ENCODE peak calls at places on chromosome 17, in eight cellular contexts. Q is thoracic aorta, C is K562, H is prostate gland, P is heart right ventricle, S is BE2C, I is upper lobe of right lung, D is cardiac fibroblast. R is an unnamed sample.

GRCh38 chr17:32481193-32481592 is 5.6 kb upstream of the CDK5R1 start:
- DNase-seq in Q (no peak), C (no peak), H (no peak), P (no peak), S (no peak), I (peak), D (no peak), R (no peak)

GRCh38 chr17:76872221-76872873 is 4.1 kb downstream of the MGAT5B start:
- DNase-seq in Q (no peak), C (no peak), H (no peak), P (no peak), S (no peak), I (no peak), D (peak), R (peak)

GRCh38 chr17:4635823-4636375 is 5.6 kb downstream of the ALOX15 start:
- DNase-seq in Q (no peak), C (no peak), H (no peak), P (peak), S (no peak), I (peak), D (no peak), R (no peak)

GRCh38 chr17:10579270-10579669 is 29.8 kb upstream of the MYH2 start:
- DNase-seq in Q (no peak), C (no peak), H (no peak), P (no peak), S (no peak), I (no peak), D (no peak), R (no peak)

GRCh38 chr17:49994085-49995054 is 654 bp downstream of the DLX3 start:
- DNase-seq in Q (no peak), C (no peak), H (no peak), P (no peak), S (no peak), I (peak), D (no peak), R (no peak)

GRCh38 chr17:5500247-5500803 is 14.0 kb downstream of the MIS12 start:
- DNase-seq in Q (no peak), C (no peak), H (no peak), P (no peak), S (no peak), I (no peak), D (peak), R (peak)

GRCh38 chr17:49519781-49520180 is 24.7 kb downstream of the NGFR start:
- DNase-seq in Q (no peak), C (no peak), H (no peak), P (no peak), S (peak), I (no peak), D (no peak), R (no peak)

GRCh38 chr17:350706-351435 is 1.7 kb downstream of the RPH3AL start:
- DNase-seq in Q (no peak), C (no peak), H (no peak), P (peak), S (no peak), I (peak), D (peak), R (no peak)

GRCh38 chr17:49217651-49218413 is 7.3 kb downstream of the ABI3 start:
- DNase-seq in Q (no peak), C (no peak), H (peak), P (peak), S (no peak), I (peak), D (no peak), R (no peak)

GRCh38 chr17:79658811-79659207 is 48.0 kb upstream of the RBFOX3 start:
- DNase-seq in Q (no peak), C (peak), H (peak), P (no peak), S (peak), I (no peak), D (peak), R (no peak)

GRCh38 chr17:50767030-50767429 is 288 bp downstream of the ANKRD40CL start:
- DNase-seq in Q (no peak), C (no peak), H (no peak), P (no peak), S (no peak), I (no peak), D (no peak), R (no peak)

GRCh38 chr17:40313660-40314556 is 4.9 kb downstream of the RARA start:
- DNase-seq in Q (no peak), C (no peak), H (no peak), P (no peak), S (no peak), I (no peak), D (no peak), R (no peak)

GRCh38 chr17:45130640-45131293 is 1.5 kb downstream of the PLCD3 start:
- DNase-seq in Q (no peak), C (no peak), H (no peak), P (no peak), S (no peak), I (no peak), D (no peak), R (no peak)

GRCh38 chr17:46819906-46820351 is 1.4 kb upstream of the WNT3 start:
- DNase-seq in Q (no peak), C (no peak), H (no peak), P (no peak), S (no peak), I (no peak), D (no peak), R (no peak)

GRCh38 chr17:29742210-29742513 is 119.5 kb upstream of the CORO6 start:
- DNase-seq in Q (no peak), C (no peak), H (no peak), P (no peak), S (no peak), I (no peak), D (no peak), R (no peak)

GRCh38 chr17:5283531-5284315 is 1.6 kb downstream of the RABEP1 start:
- DNase-seq in Q (no peak), C (no peak), H (no peak), P (no peak), S (no peak), I (no peak), D (peak), R (peak)

GRCh38 chr17:35315971-35316370 is 57.5 kb downstream of the SLFN11 start:
- DNase-seq in Q (no peak), C (no peak), H (no peak), P (no peak), S (no peak), I (no peak), D (no peak), R (no peak)
- TF ChIP-seq CTCF in Q (no peak), C (no peak), H (no peak), P (no peak), S (no peak), I (no peak), D (no peak), R (no peak)

DNA sequence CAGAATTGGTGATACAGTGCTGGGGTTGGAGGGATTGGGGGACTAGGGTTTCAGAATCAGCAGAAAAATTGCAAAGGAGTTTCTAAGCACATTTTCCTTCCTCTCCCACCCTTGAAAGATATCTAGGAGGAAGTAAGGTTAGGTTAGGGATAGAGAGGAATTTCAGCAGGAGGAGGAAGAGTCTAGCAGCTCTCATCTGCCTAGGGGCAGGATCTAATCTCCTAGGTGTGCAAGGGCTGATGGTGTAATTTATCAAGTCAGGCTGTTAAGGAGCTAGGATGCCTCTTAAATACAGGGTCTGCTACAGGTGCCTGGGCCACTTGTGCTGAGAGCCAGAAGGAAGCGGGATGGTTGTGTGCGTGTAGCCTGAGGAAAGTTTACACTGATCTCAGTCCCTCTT is 1.8 kb upstream of the HNF1B start:
- DNase-seq in Q (no peak), C (no peak), H (no peak), P (no peak), S (no peak), I (no peak), D (no peak), R (no peak)
- H3K4me3 ChIP-seq in Q (no peak), C (no peak), H (no peak), P (no peak), S (no peak), I (peak), D (no peak), R (no peak)

GRCh38 chr17:74355065-74355464 is 6.6 kb downstream of the BTBD17 start:
- DNase-seq in Q (no peak), C (no peak), H (no peak), P (no peak), S (no peak), I (no peak), D (no peak), R (no peak)

GRCh38 chr17:74353446-74354060 is 8.1 kb downstream of the BTBD17 start:
- DNase-seq in Q (no peak), C (no peak), H (no peak), P (no peak), S (no peak), I (no peak), D (no peak), R (no peak)

GRCh38 chr17:74351552-74352210 is 10.0 kb downstream of the BTBD17 start:
- DNase-seq in Q (no peak), C (peak), H (no peak), P (no peak), S (peak), I (no peak), D (no peak), R (no peak)

GRCh38 chr17:74354561-74354960 is 7.1 kb downstream of the BTBD17 start:
- DNase-seq in Q (no peak), C (no peak), H (no peak), P (no peak), S (no peak), I (no peak), D (no peak), R (no peak)

DNA sequence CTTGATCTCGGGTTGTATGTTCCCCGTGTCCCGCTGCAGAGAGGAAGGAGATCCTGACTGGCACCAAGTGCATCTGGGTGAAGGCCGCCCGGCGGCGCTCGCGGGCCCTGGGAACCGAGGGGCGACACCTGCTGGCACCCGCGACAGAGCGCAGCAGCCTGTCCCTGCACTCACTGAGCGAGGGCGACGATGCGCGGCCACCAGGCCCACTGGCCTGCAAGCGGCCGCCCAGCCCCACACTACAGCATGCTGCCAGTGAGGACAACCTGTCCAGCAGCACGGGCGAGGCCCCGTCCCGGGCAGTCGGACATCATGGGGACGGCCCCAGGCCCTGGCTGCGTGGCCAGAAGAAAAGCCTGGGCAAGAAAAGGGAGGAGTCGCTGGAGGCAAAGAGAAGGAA is 7.5 kb downstream of the BTBD17 start:
- DNase-seq in Q (no peak), C (peak), H (no peak), P (no peak), S (peak), I (peak), D (peak), R (no peak)
- TF ChIP-seq CTCF in Q (no peak), C (peak), H (no peak), P (no peak), S (peak), I (peak), D (peak), R (no peak)

DNA sequence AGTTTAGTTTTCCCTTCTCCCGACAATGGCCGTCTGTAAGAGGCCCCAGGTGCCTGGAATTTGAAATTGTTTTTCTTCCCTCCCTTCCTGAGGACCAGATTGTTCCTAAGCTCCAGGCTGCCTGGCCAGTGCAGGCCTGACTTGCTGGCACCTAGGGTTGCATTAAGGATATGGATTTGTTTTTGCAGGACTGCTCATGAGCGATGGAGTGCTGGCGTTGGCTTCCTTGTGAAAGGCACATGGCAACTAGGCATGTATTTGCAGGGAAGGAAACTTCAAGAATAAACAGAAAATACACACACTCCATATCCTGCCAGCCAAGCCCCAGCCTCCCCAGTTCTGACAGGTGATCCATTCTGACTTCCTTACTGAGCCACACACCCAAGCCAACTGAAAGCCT is 25.5 kb upstream of the SOX9 start:
- DNase-seq in Q (no peak), C (no peak), H (no peak), P (no peak), S (no peak), I (no peak), D (no peak), R (no peak)
- H3K4me3 ChIP-seq in Q (no peak), C (no peak), H (no peak), P (no peak), S (no peak), I (no peak), D (no peak), R (no peak)

DNA sequence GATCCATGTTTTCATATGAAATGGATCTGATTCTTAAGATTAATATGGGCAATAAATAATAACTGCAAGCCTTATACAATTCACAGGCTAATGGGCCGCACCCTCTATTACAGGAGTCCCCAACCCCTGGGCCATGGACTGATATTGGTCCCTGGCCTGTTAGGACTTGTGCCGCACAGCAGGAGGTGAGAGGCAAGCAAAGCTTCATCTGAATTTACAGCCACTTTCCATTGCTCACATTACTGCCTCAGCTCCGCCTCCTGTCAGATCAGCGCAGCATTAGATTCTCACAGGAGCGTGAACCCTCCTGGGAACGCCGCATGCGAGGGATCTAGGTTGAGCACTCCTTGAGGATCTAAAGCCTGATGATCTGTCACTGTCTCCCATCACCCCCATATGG is 26.8 kb downstream of the METTL16 start:
- DNase-seq in Q (no peak), C (no peak), H (peak), P (no peak), S (no peak), I (no peak), D (no peak), R (no peak)
- TF ChIP-seq CTCF in Q (no peak), C (no peak), H (no peak), P (no peak), S (no peak), I (no peak), D (no peak), R (no peak)

GRCh38 chr17:65547253-65547670 is 14.2 kb downstream of the AXIN2 start:
- DNase-seq in Q (no peak), C (no peak), H (peak), P (peak), S (no peak), I (no peak), D (peak), R (peak)
- H3K4me3 ChIP-seq in Q (no peak), C (no peak), H (no peak), P (no peak), S (no peak), I (no peak), D (no peak), R (no peak)

DNA sequence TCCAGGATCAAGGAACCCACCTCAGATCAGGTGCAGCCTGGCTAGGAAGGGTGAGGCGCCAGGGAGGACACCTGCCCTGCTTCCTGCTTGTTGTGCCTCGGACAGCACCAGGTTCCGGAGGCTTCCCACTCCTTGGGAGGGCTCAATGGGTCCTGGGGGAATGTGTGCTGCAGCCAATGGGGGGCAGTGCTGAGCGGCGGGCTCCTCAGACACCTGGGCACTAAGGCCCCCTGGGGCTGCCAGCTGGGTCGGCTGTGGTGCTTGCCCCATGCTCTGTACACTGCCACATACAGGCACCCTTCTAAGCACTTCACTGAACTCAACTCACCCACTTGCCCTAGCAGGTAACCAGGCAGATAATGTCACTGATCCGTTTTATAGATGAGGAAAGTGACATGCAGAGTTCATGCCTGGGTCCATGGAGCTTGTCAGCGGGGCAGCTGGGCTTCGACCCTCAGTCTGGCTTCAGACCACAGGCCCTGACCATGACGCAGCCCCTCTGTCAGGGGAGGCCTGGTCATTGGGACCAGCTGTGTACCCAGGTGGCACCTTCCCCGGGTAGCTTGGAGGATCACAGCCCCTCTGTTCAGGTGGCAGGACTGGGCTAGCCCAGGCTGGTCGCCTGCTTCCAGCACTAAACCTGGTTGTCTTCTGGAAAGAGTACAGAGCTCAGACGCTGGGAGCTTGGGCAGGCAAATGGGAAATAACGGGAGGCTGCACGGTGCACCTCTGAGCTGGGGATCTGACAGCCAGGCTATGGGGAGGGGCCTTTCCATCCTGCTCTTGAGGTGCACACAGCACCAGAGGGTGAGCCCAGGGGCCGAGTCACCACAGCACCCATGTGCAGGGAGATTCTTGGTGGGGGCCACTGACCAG is 8.2 kb downstream of the FN3K start:
- DNase-seq in Q (no peak), C (no peak), H (no peak), P (no peak), S (no peak), I (no peak), D (no peak), R (no peak)
- TF ChIP-seq CTCF in Q (no peak), C (no peak), H (no peak), P (no peak), S (no peak), I (no peak), D (no peak), R (no peak)

DNA sequence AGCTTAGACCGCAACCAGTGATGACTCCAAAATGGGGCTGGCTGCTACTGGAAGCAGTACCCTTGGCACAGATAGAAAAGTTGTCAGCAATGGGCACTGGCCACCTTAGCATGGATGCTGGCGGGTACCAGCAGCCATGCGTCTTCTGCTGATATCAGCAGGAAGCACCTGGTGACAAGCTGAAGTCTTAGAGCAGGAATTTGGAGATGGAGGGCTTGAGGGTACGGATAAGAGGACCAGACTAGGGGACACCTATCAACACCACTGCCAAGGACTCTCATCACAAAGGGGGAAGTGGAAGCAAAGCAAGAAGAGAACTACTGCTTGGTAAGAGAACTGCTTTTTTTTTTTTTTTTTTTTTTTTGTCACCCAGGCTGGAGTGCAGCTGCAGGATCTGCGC is 35.4 kb upstream of the LYRM9 start:
- DNase-seq in Q (no peak), C (no peak), H (no peak), P (no peak), S (no peak), I (no peak), D (no peak), R (no peak)
- H3K4me3 ChIP-seq in Q (no peak), C (no peak), H (no peak), P (no peak), S (no peak), I (no peak), D (no peak), R (no peak)

GRCh38 chr17:73338050-73338491 is 26.3 kb upstream of the CDC42EP4 start:
- DNase-seq in Q (peak), C (no peak), H (no peak), P (no peak), S (no peak), I (no peak), D (peak), R (peak)

GRCh38 chr17:73341350-73342056 is 29.7 kb upstream of the CDC42EP4 start:
- DNase-seq in Q (no peak), C (no peak), H (no peak), P (no peak), S (no peak), I (no peak), D (no peak), R (no peak)

GRCh38 chr17:73342057-73342522 is 30.3 kb upstream of the CDC42EP4 start:
- DNase-seq in Q (peak), C (no peak), H (peak), P (peak), S (peak), I (peak), D (peak), R (peak)

GRCh38 chr17:73338566-73339247 is 26.9 kb upstream of the CDC42EP4 start:
- DNase-seq in Q (no peak), C (no peak), H (no peak), P (no peak), S (no peak), I (no peak), D (no peak), R (no peak)

GRCh38 chr17:73340093-73340596 is 28.3 kb upstream of the CDC42EP4 start:
- DNase-seq in Q (no peak), C (no peak), H (no peak), P (no peak), S (no peak), I (no peak), D (peak), R (peak)
- TF ChIP-seq CTCF in Q (peak), C (no peak), H (no peak), P (no peak), S (peak), I (peak), D (peak), R (peak)